ENCODE peak calls at places on chromosome 10, in seven cellular contexts. T is GM23338, Q is HCT116, S is GM23248, O is PC-3, B is SK-N-SH, X is OCI-LY7. U is an unnamed sample.

GRCh38 chr10:70775679-70776454 is 9.3 kb downstream of the TBATA start:
- DNase-seq in S (no peak), T (no peak), O (no peak), Q (no peak), B (peak; percentile 7), X (no peak), U (no peak)

GRCh38 chr10:58048936-58049335 is 218.8 kb downstream of the IPMK start:
- DNase-seq in Q (no peak), B (no peak), T (no peak), X (no peak), O (no peak), S (peak; percentile 50), U (no peak)

GRCh38 chr10:12825255-12825654 is 176.3 kb downstream of the CCDC3 start:
- DNase-seq in B (no peak), T (no peak), S (no peak), O (no peak), X (no peak), Q (no peak), U (no peak)

GRCh38 chr10:131980757-131981428 is 830 bp downstream of the BNIP3 start:
- DNase-seq in X (no peak), S (peak; percentile 48), O (no peak), T (peak; percentile 84), B (peak; percentile 68), Q (no peak), U (peak; percentile 63)

GRCh38 chr10:79430506-79430905 is 14.9 kb downstream of the ZCCHC24 start:
- DNase-seq in Q (no peak), X (no peak), S (no peak), O (no peak), B (no peak), T (no peak), U (no peak)

GRCh38 chr10:47301833-47302232 is 1.8 kb downstream of the GDF10 start:
- DNase-seq in T (no peak), Q (no peak), S (no peak), B (no peak), X (no peak), O (no peak), U (no peak)

GRCh38 chr10:43217563-43218205 is 49.2 kb downstream of the RASGEF1A start:
- DNase-seq in Q (no peak), X (no peak), O (no peak), S (no peak), T (no peak), B (no peak), U (no peak)

GRCh38 chr10:80170641-80171040 is 34.7 kb downstream of the ANXA11 start:
- DNase-seq in X (no peak), Q (no peak), B (no peak), T (no peak), O (no peak), S (no peak), U (no peak)

GRCh38 chr10:132443605-132443997 is 46.6 kb downstream of the PWWP2B start:
- DNase-seq in X (peak; percentile 70), T (no peak), B (peak; percentile 77), Q (no peak), O (peak; percentile 48), S (peak; percentile 86), U (no peak)

GRCh38 chr10:113937756-113938155 is 83.3 kb downstream of the NHLRC2 start:
- DNase-seq in B (no peak), O (no peak), T (no peak), S (no peak), X (no peak), Q (no peak), U (no peak)

GRCh38 chr10:1552881-1553595 is 184.3 kb downstream of the ADARB2 start:
- DNase-seq in O (no peak), B (no peak), X (no peak), T (no peak), S (no peak), Q (no peak), U (no peak)

GRCh38 chr10:54800677-54801480 is at the start of gene PCDH15:
- DNase-seq in T (peak; percentile 80), X (peak; percentile 3), S (peak; percentile 18), B (peak; percentile 37), Q (no peak), O (peak; percentile 80), U (peak; percentile 85)

GRCh38 chr10:95183132-95183450 is 10.9 kb upstream of the ACSM6 start:
- DNase-seq in T (no peak), X (peak; percentile 32), O (no peak), Q (no peak), B (no peak), S (no peak), U (no peak)

GRCh38 chr10:131841669-131842139 is 59.1 kb upstream of the PPP2R2D start:
- DNase-seq in B (no peak), Q (no peak), O (no peak), T (no peak), S (no peak), X (no peak), U (peak; percentile 29)

GRCh38 chr10:70169661-70170364 is 501 bp downstream of the SAR1A start:
- DNase-seq in X (peak; percentile 37), Q (no peak), O (no peak), B (peak; percentile 41), T (peak; percentile 33), S (peak; percentile 54), U (peak; percentile 84)

GRCh38 chr10:79492839-79493238 is 19.5 kb upstream of the EIF5AL1 start:
- DNase-seq in X (no peak), O (no peak), T (no peak), Q (no peak), B (no peak), S (no peak), U (no peak)

GRCh38 chr10:102614888-102615287 is 29.4 kb upstream of the TRIM8 start:
- DNase-seq in B (no peak), O (no peak), Q (no peak), S (no peak), X (no peak), T (no peak), U (no peak)

GRCh38 chr10:43735907-43736306 is 87.2 kb upstream of the ZNF32 start:
- DNase-seq in Q (no peak), X (no peak), B (no peak), S (peak; percentile 32), T (no peak), O (no peak), U (no peak)

GRCh38 chr10:70552585-70552984 is 50.0 kb downstream of the PRF1 start:
- DNase-seq in O (no peak), X (no peak), S (no peak), Q (no peak), T (no peak), B (no peak), U (no peak)

GRCh38 chr10:69146756-69147155 is 22.8 kb downstream of the VPS26A start:
- DNase-seq in O (no peak), X (no peak), T (no peak), Q (no peak), B (no peak), S (no peak), U (no peak)

GRCh38 chr10:80443531-80443974 is 10.6 kb upstream of the TSPAN14 start:
- DNase-seq in O (no peak), T (peak; percentile 37), S (no peak), X (peak; percentile 61), B (peak; percentile 75), Q (no peak), U (no peak)

GRCh38 chr10:12708921-12709320 is 292.6 kb downstream of the CCDC3 start:
- DNase-seq in S (peak; percentile 60), B (no peak), Q (no peak), O (peak; percentile 39), X (no peak), T (no peak), U (no peak)

GRCh38 chr10:25753776-25754175 is 180.3 kb upstream of the MYO3A start:
- DNase-seq in S (peak; percentile 13), X (no peak), O (no peak), T (no peak), B (no peak), Q (no peak), U (no peak)

GRCh38 chr10:18368681-18369080 is 228.5 kb downstream of the CACNB2 start:
- DNase-seq in O (no peak), T (no peak), Q (no peak), B (no peak), X (no peak), S (peak; percentile 34), U (no peak)

GRCh38 chr10:101140950-101141621 is 10.0 kb downstream of the TLX1 start:
- DNase-seq in S (no peak), Q (no peak), X (no peak), O (no peak), B (no peak), T (no peak), U (no peak)
- H4K20me1 ChIP-seq in S (no peaks in the 10 kb centered on the region), Q (no peaks in the 10 kb centered on the region), X (no peaks in the 10 kb centered on the region), O (no peaks in the 10 kb centered on the region), B (no peaks in the 10 kb centered on the region), T (peaks cover 23% of the 10 kb centered on the region), U (peaks cover 87% of the 10 kb centered on the region)

GRCh38 chr10:120076966-120077706 is 184.6 kb downstream of the SEC23IP start:
- DNase-seq in O (no peak), Q (no peak), T (no peak), S (no peak), B (no peak), X (no peak), U (no peak)

DNA sequence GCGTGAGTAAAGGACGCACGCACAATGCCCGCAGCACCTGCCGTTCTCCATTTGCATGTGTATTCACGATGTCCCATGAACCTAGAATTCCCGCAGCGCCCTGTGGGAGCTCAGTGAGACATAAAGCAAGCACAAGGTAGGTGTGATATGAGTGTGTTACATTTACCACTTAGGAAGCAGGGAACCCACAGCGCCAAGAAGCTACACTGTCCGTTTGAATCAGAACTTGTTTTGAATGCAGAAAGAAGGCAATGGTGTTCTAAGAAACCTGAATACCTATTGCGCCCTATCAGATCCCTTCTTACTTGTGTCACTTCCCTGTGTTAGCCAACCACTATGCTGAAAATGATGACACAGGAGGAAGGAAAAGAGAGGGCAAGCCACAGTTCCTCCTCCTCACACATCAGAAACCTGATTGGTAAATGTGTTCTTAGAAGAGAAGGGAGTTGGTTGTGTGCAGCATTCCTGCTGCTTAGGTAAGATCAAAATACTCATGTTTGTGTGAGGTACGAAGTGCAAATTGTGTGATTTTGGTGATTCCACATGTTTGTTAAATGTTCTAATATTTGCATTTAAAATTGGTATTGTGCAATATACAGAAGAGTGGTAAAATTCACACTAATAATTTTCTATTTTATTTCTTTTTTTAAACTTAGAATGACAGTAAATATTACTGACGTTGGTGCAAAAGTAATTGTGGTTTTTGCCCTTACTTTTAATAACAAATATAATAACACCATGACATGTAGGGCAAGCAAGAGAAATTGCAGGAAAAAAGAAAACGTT is 185.4 kb downstream of the SEC23IP start:
- DNase-seq in X (no peak), Q (no peak), T (peak; percentile 56), O (no peak), B (no peak), S (no peak), U (peak; percentile 19)
- TF ChIP-seq EZH2phosphoT487 in X (no peak), Q (no peak), T (no peak), O (no peak), B (no peak), S (no peak), U (no peak)

DNA sequence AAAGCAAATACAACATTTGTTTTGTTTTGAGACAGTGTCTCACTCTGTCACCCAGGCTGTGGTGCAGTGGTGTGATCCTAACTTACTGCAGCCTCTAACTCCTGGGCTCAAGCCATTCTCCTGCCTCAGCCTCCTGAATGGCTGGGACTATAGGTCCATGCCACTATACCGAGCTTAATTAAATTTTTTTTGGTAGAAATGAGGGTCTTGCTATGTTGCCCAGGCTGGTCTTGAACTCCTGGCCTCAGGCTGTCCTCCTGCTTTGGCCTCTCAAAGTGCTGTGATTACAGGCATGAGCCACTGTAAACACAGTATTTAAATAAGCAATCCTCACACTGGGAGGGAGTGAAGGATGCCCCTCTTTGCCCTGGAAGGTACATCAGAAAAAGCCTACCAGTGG is 4.0 kb upstream of the CAMK2G start:
- DNase-seq in T (no peak), S (no peak), B (no peak), O (no peak), X (no peak), Q (no peak), U (no peak)
- H4K20me1 ChIP-seq in T (no peaks in the 10 kb centered on the region), S (no peaks in the 10 kb centered on the region), B (peaks cover under 1% of the 10 kb centered on the region), O (peaks cover under 1% of the 10 kb centered on the region), X (no peaks in the 10 kb centered on the region), Q (no peaks in the 10 kb centered on the region), U (peaks cover under 1% of the 10 kb centered on the region)

GRCh38 chr10:103818765-103819374 is 36.5 kb downstream of the SH3PXD2A start:
- DNase-seq in T (no peak), O (no peak), X (no peak), B (no peak), Q (no peak), S (no peak), U (peak; percentile 36)
- TF ChIP-seq EZH2phosphoT487 in T (no peak), O (no peak), X (no peak), B (no peak), Q (no peak), S (no peak), U (no peak)

U was measured in neural progenitor cell.